ENCODE peak calls at places on chromosome 21, in seven cellular contexts. S is H9, G is IMR-90, N is mesendoderm, E is H1, W is mesenchymal stem cell, J is trophoblast cell. F is an unnamed sample.

GRCh38 chr21:17988038-17988437 is 168.9 kb upstream of the C21orf91 start:
- DNase-seq in G (no peak), J (no peak), S (no peak), W (peak), E (no peak), N (no peak), F (no peak)

GRCh38 chr21:21816778-21817177 is 818.6 kb downstream of the NCAM2 start:
- DNase-seq in J (no peak), S (no peak), W (no peak), G (no peak), N (no peak), E (no peak), F (no peak)

GRCh38 chr21:46295996-46296752 is 10.0 kb downstream of the YBEY start:
- DNase-seq in E (no peak), J (no peak), S (peak), W (no peak), N (peak), G (peak), F (no peak)

GRCh38 chr21:46357684-46358425 is 33.9 kb downstream of the PCNT start:
- DNase-seq in J (no peak), W (no peak), E (no peak), G (no peak), N (no peak), S (no peak), F (no peak)

GRCh38 chr21:33414926-33415325 is 11.7 kb downstream of the IFNGR2 start:
- DNase-seq in J (no peak), E (no peak), N (no peak), W (no peak), G (no peak), S (no peak), F (no peak)

GRCh38 chr21:46100426-46100825 is 2.5 kb downstream of the COL6A2 start:
- DNase-seq in J (no peak), G (peak), N (no peak), E (no peak), W (peak), S (no peak), F (no peak)

GRCh38 chr21:45787371-45787770 is 143.8 kb downstream of the PCBP3 start:
- DNase-seq in S (no peak), G (no peak), N (no peak), W (no peak), E (no peak), J (no peak), F (no peak)

GRCh38 chr21:46116189-46116845 is 18.4 kb downstream of the COL6A2 start:
- DNase-seq in G (no peak), J (no peak), W (no peak), N (no peak), S (peak), E (no peak), F (no peak)

GRCh38 chr21:31493350-31493880 is 149.4 kb upstream of the TIAM1 start:
- DNase-seq in N (no peak), G (no peak), J (no peak), E (no peak), S (no peak), W (no peak), F (no peak)

GRCh38 chr21:46196733-46197132 is 12.5 kb upstream of the SPATC1L start:
- DNase-seq in E (no peak), W (no peak), J (no peak), G (no peak), S (no peak), N (no peak), F (no peak)

GRCh38 chr21:15539376-15539775 is 190.4 kb upstream of the USP25 start:
- DNase-seq in E (no peak), W (no peak), J (no peak), G (no peak), N (no peak), S (no peak), F (no peak)
- H3K18ac ChIP-seq in E (no peak), W (no peak), J (no peak), G (no peak), N (no peak), S (no peak), F (no peak)

GRCh38 chr21:25462517-25462971 is 144.7 kb downstream of the MRPL39 start:
- DNase-seq in W (no peak), N (no peak), E (no peak), J (no peak), S (no peak), G (no peak), F (no peak)
- H2AK5ac ChIP-seq in W (no peak), N (no peak), E (no peak), J (no peak), S (no peak), G (no peak), F (no peak)

GRCh38 chr21:42214921-42215320 is 4.0 kb upstream of the ABCG1 start:
- DNase-seq in E (no peak), G (no peak), N (no peak), J (no peak), W (no peak), S (no peak), F (no peak)

GRCh38 chr21:42214081-42214750 is 4.7 kb upstream of the ABCG1 start:
- DNase-seq in N (no peak), G (no peak), W (no peak), J (no peak), S (no peak), E (no peak), F (no peak)

GRCh38 chr21:42218836-42219605 is at the start of gene ABCG1:
- DNase-seq in G (peak), W (no peak), N (peak), J (peak), S (peak), E (no peak), F (peak)

GRCh38 chr21:42216726-42217572 is 2.0 kb upstream of the ABCG1 start:
- DNase-seq in W (no peak), E (no peak), G (no peak), J (no peak), N (no peak), S (no peak), F (no peak)

GRCh38 chr21:42215942-42216725 is 2.8 kb upstream of the ABCG1 start:
- DNase-seq in N (no peak), G (no peak), J (no peak), W (no peak), E (no peak), S (no peak), F (no peak)
- H3K18ac ChIP-seq in N (no peak), G (no peak), J (no peak), W (no peak), E (no peak), S (no peak), F (no peak)

GRCh38 chr21:39108291-39109162 is 74.7 kb downstream of the PSMG1 start:
- DNase-seq in W (no peak), S (no peak), N (no peak), E (no peak), G (no peak), J (no peak), F (no peak)

GRCh38 chr21:39105836-39106235 is 77.4 kb downstream of the PSMG1 start:
- DNase-seq in E (no peak), S (no peak), J (no peak), W (no peak), G (no peak), N (no peak), F (no peak)

GRCh38 chr21:39106881-39107462 is 76.3 kb downstream of the PSMG1 start:
- DNase-seq in G (no peak), W (no peak), E (no peak), N (no peak), J (no peak), S (no peak), F (no peak)

GRCh38 chr21:39109163-39109530 is 74.1 kb downstream of the PSMG1 start:
- DNase-seq in W (no peak), G (no peak), J (no peak), E (no peak), N (no peak), S (no peak), F (no peak)

DNA sequence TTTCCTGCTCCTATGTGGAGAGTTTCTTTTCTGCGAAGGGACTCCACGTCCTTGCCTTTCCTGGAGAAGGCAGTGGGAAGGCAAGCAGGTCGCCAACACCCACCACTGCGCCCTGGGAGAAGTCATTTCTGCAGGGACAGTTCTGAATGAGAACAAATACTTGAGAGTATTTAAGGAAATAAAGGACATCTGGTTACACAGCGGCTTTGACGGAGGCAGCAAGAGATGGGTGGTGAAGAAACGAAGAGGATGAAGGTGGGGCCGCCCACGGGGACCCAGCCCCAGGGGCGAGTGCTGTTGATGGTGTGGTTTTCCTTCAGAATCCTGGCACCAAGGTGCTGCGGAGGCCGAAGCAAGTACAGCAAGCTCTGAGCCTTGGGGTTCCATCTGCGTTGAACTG is 75.5 kb downstream of the PSMG1 start:
- DNase-seq in E (no peak), N (no peak), S (no peak), J (no peak), G (no peak), W (no peak), F (no peak)
- H2AK5ac ChIP-seq in E (no peak), N (no peak), S (no peak), J (no peak), G (no peak), W (no peak), F (no peak)

DNA sequence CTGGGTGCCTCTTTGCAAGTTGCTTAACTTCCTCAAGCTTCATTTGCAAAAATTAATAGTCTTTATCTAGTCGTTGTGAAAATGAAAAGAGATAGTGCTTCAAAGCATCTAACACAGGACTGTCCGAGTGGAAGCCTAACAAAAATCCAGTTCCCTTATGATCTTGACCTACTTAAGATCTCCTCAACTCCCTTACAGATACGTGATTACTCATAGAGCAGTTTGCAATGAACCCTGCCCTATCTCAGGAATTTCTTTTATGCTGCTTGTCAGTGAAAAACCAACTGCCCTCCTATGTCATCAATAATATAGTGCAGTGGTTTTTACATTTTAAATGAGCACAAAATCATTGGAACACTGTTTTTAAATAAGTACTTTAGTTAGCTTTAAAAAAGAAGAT is 314.3 kb downstream of the BACH1 start:
- DNase-seq in N (no peak), E (no peak), S (no peak), G (peak), J (no peak), W (no peak), F (no peak)
- H3K18ac ChIP-seq in N (no peak), E (no peak), S (no peak), G (no peak), J (no peak), W (no peak), F (no peak)

GRCh38 chr21:43971992-43972255 is 40.2 kb upstream of the TRAPPC10 start:
- DNase-seq in J (no peak), W (no peak), S (no peak), N (no peak), E (no peak), G (no peak), F (no peak)
- H2AK5ac ChIP-seq in J (no peak), W (no peak), S (no peak), N (no peak), E (no peak), G (no peak), F (no peak)

DNA sequence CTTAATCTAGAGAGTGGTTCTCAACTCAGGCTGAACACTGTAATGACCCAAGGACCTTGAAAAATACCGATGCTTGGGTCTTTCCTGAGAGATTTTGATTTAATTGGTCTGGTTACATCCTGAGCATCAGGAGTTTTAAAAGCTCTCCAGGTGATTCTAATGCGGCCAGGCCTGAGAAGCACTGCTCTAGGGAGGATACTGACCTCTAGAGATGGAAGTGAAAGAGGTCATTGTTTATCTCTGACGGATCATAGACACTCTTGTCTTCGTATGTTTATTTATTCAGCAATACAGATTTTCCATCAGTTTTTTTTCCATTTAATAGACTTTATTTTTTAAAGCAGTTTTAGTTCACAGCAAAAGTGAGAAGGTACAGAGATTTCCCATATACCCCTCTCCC is 54.5 kb upstream of the IGSF5 start:
- DNase-seq in N (peak), S (no peak), E (no peak), W (no peak), G (no peak), J (no peak), F (no peak)
- H3K18ac ChIP-seq in N (no peak), S (no peak), E (no peak), W (no peak), G (no peak), J (no peak), F (no peak)

GRCh38 chr21:26832513-26832912 is 12.7 kb downstream of the ADAMTS1 start:
- DNase-seq in S (no peak), W (no peak), J (no peak), E (no peak), N (no peak), G (no peak), F (no peak)

GRCh38 chr21:26835027-26835713 is 10.0 kb downstream of the ADAMTS1 start:
- DNase-seq in S (no peak), E (no peak), W (peak), N (peak), G (peak), J (peak), F (no peak)

GRCh38 chr21:26833011-26833410 is 12.2 kb downstream of the ADAMTS1 start:
- DNase-seq in N (no peak), W (no peak), S (no peak), G (no peak), J (no peak), E (no peak), F (no peak)

GRCh38 chr21:26834181-26834945 is 10.8 kb downstream of the ADAMTS1 start:
- DNase-seq in W (peak), E (no peak), G (peak), J (peak), S (no peak), N (no peak), F (no peak)

DNA sequence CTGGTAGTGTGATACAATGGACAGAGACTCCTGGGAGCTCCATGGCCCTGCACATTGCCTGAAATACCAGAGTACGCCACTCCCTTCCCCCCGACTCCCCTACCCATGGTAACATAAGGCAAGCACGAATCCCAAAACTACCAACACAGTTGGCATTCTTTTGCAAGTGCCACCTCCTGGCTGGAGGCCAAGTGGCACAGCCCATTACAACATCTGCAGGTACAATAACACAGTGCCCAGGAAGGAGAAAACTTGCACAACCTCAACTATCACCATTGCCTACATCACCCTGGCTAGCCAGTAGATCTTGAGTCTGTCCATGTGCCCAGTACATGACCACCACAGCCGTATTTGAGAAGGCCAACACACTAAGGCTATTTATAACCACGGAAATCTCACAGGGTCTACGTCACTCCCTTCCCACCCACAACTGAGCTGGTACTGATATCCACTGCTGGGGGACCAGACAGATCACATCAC is 11.7 kb downstream of the ADAMTS1 start:
- DNase-seq in W (peak), G (no peak), E (no peak), J (no peak), S (no peak), N (no peak), F (no peak)
- H2AK5ac ChIP-seq in W (no peak), G (no peak), E (no peak), J (peak), S (no peak), N (no peak), F (peak)

DNA sequence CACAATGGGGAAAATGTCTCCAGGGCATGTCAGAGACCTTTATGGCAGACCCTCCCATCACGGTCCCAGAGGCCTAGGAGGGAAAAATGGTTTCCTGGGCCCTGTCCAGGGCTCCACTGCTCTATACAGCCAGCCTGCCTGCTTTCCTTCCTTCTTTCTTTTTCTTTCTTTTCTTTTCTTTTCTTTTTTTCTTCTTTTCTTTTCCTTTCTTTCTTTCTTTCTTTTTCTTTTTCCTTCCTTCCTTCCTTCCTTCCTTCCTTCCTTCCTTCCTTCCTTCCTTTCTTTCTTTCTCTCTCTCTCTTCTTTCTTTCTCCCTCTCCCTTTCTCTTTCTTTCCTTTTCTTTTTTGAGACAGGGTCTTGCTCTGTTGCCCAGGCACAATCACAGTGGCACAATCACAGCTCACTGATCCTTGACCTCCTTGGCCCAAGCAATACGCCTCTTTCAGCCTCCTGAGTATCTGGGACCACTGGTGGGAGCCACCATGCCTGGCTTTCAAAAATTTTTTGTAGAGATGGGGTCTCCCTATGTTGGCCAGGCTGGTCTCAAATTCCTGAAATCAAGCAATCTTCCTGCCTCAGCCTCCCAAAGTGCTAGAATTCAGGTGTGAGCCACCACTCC is 106.9 kb downstream of the BACH1 start:
- DNase-seq in N (no peak), S (no peak), G (no peak), W (no peak), J (no peak), E (no peak), F (no peak)
- H3K18ac ChIP-seq in N (no peak), S (no peak), G (no peak), W (no peak), J (no peak), E (no peak), F (no peak)

DNA sequence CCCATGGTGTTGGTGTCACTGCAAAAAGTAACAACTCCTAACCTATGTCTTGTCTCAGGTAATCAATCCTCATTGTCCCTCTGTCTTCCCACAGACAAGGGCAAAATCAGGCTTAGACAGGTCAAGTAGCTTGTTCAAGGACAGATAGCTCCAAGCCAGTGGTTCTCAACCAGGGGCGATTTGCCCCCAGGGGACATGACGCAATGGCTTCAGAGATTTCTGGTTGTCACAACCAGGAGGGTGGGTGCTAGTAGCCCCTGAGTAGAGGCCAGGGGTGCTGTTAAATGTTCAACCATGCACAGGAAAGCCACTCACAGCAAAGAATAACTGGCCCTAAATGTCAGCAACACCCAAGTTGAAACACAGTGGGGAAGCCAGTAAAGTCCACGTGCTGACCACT is 178.9 kb downstream of the RUNX1 start:
- DNase-seq in W (no peak), S (no peak), G (no peak), E (no peak), N (no peak), J (no peak), F (no peak)
- H2AK5ac ChIP-seq in W (no peak), S (no peak), G (no peak), E (no peak), N (no peak), J (peak), F (no peak)

F was measured in neuronal stem cell.